ENCODE peak calls at places on chromosome 2, in four cellular contexts. G is NCI-H748 treated with DMSO at 0.1 percent for 48 hours, W is choroid plexus epithelial cell, Q is heart left ventricle. E is an unnamed sample.

GRCh38 chr2:106546376-106546990 is 59.3 kb downstream of the CD8B2 start:
- DNase-seq in G (no peak), W (no peak), Q (no peak), E (no peak)

GRCh38 chr2:157107877-157108276 is 149.6 kb upstream of the GALNT5 start:
- DNase-seq in G (peak), Q (no peak), W (peak), E (no peak)

GRCh38 chr2:172280820-172281454 is 146.4 kb upstream of the ITGA6 start:
- DNase-seq in Q (no peak), W (no peak), G (no peak), E (no peak)

GRCh38 chr2:28469947-28470585 is 25.8 kb upstream of the PLB1 start:
- DNase-seq in G (no peak), Q (no peak), W (no peak), E (no peak)

GRCh38 chr2:20012282-20013060 is at the start of gene MATN3:
- DNase-seq in W (peak), Q (no peak), G (no peak), E (no peak)

GRCh38 chr2:119260636-119261497 is 37.2 kb downstream of the STEAP3 start:
- DNase-seq in Q (no peak), G (no peak), W (peak), E (no peak)

GRCh38 chr2:200383380-200384110 is 77.1 kb downstream of the SPATS2L start:
- DNase-seq in G (no peak), Q (no peak), W (peak), E (no peak)

GRCh38 chr2:184835081-184835728 is 236.9 kb downstream of the ZNF804A start:
- DNase-seq in G (no peak), W (peak), Q (peak), E (peak)

GRCh38 chr2:218622606-218623238 is 15.0 kb downstream of the PLCD4 start:
- DNase-seq in W (peak), Q (no peak), G (no peak), E (no peak)

GRCh38 chr2:127100261-127101047 is 6.5 kb downstream of the BIN1 start:
- DNase-seq in W (no peak), G (no peak), Q (no peak), E (peak)

GRCh38 chr2:212958757-212959295 is 192.6 kb downstream of the IKZF2 start:
- DNase-seq in G (no peak), Q (no peak), W (peak), E (no peak)

GRCh38 chr2:202822411-202822810 is 49.2 kb downstream of the ICA1L start:
- DNase-seq in W (no peak), G (peak), Q (no peak), E (no peak)